ENCODE peak calls at places on chromosomes 4 and X, in eight cellular contexts. D is H4; Z is activated CD4-positive, alpha-beta T cell treated with anti-CD3 and anti-CD28 coated beads, Interleukin-2, amount 10 ng/mL, durations not matched to agents 7 days and 5 days; Y is DMS153; U is hypothalamus; P is stimulated activated CD4-positive, alpha-beta T cell treated with anti-CD3 and anti-CD28 coated beads, Interleukin-15, amount 100 ng/mL, for 1 hour; Q is iris pigment epithelial cell; S is sigmoid colon. L is an unnamed sample.

GRCh38 chr4:6473264-6474052 is 1.0 kb upstream of the PPP2R2C start:
- DNase-seq in Z (peak; percentile 1), Q (no peak), S (peak; percentile 25), U (no peak), D (no peak), P (no peak), Y (no peak), L (no peak)

GRCh38 chr4:122666527-122667245 is 45.8 kb upstream of the IL21 start:
- DNase-seq in Y (no peak), P (no peak), Z (no peak), S (no peak), D (peak; percentile 38), Q (peak; percentile 94), U (no peak), L (no peak)

GRCh38 chr4:155376387-155377268 is at the start of gene MAP9:
- DNase-seq in Y (peak; percentile 99), Z (peak; percentile 92), U (peak; percentile 40), S (peak; percentile 93), Q (peak; percentile 99), D (peak; percentile 98), P (peak; percentile 64), L (peak; percentile 89)

GRCh38 chr4:104616401-104616820 is 121.7 kb upstream of the CXXC4 start:
- DNase-seq in S (no peak), Q (no peak), P (no peak), D (no peak), Y (no peak), U (no peak), Z (no peak), L (no peak)

GRCh38 chr4:117249333-117249732 is 164.0 kb upstream of the TRAM1L1 start:
- DNase-seq in U (no peak), D (no peak), Q (no peak), P (no peak), Z (no peak), S (no peak), Y (no peak), L (no peak)

GRCh38 chrX:130114141-130114561 is 3.9 kb upstream of the ELF4 start:
- DNase-seq in S (no peak), Q (no peak), P (no peak), Z (no peak), Y (no peak), D (no peak), U (no peak), L (no peak)

GRCh38 chr4:73257995-73258667 is 467 bp downstream of the ANKRD17 start:
- DNase-seq in Y (no peak), S (no peak), Q (peak; percentile 23), D (peak; percentile 27), Z (no peak), P (no peak), U (no peak), L (peak; percentile 56)

GRCh38 chrX:135436966-135437866 is 15.5 kb downstream of the SMIM10L2A start:
- DNase-seq in D (no peak), Z (no peak), U (no peak), Y (no peak), S (no peak), Q (no peak), P (no peak), L (no peak)

GRCh38 chrX:151852294-151852693 is 60.4 kb upstream of the MAGEA4 start:
- DNase-seq in S (no peak), Q (no peak), Z (no peak), U (no peak), D (no peak), P (no peak), Y (no peak), L (no peak)

GRCh38 chr4:15682340-15682725 is 706 bp downstream of the FAM200B start:
- DNase-seq in Y (no peak), D (no peak), Q (peak; percentile 50), Z (no peak), U (no peak), S (no peak), P (no peak), L (no peak)

GRCh38 chrX:26845051-26845450 is 618.1 kb downstream of the PPP4R3C start:
- DNase-seq in Z (no peak), U (no peak), Y (no peak), Q (peak; percentile 85), S (no peak), D (peak; percentile 18), P (no peak), L (no peak)

GRCh38 chrX:153971632-153972367 is at the start of gene HCFC1:
- DNase-seq in P (peak; percentile 77), D (peak; percentile 81), Y (peak; percentile 93), Q (peak; percentile 86), S (peak; percentile 98), Z (peak; percentile 90), U (peak; percentile 80), L (peak; percentile 75)

GRCh38 chr4:86935499-86935832 is 655 bp downstream of the AFF1 start:
- DNase-seq in Y (no peak), Z (peak; percentile 47), Q (no peak), U (no peak), S (no peak), D (no peak), P (peak; percentile 14), L (peak; percentile 14)

GRCh38 chr4:8613421-8614364 is 21.1 kb downstream of the CPZ start:
- DNase-seq in P (no peak), Y (no peak), D (no peak), Z (no peak), U (no peak), Q (no peak), S (peak; percentile 53), L (no peak)

GRCh38 chr4:15778742-15779231 is 659 bp downstream of the CD38 start:
- DNase-seq in Q (peak; percentile 33), D (peak; percentile 53), P (peak; percentile 16), S (peak; percentile 66), U (no peak), Z (peak; percentile 72), Y (no peak), L (peak; percentile 63)

GRCh38 chrX:66622209-66622608 is 16.7 kb downstream of the EDA2R start:
- DNase-seq in U (no peak), P (no peak), S (no peak), D (no peak), Y (no peak), Z (no peak), Q (peak; percentile 44), L (no peak)

GRCh38 chr4:157076578-157076947 is 613 bp downstream of the GLRB start:
- DNase-seq in Q (no peak), Z (no peak), P (no peak), U (no peak), S (peak; percentile 47), D (no peak), Y (no peak), L (no peak)

GRCh38 chr4:94507708-94508107 is 56.0 kb downstream of the PDLIM5 start:
- DNase-seq in P (no peak), Q (peak; percentile 94), D (peak; percentile 54), Y (no peak), U (no peak), S (no peak), Z (no peak), L (no peak)

GRCh38 chr4:165610679-165611551 is 232.1 kb downstream of the CPE start:
- DNase-seq in Z (no peak), S (no peak), Y (no peak), P (no peak), U (no peak), D (no peak), Q (no peak), L (no peak)

GRCh38 chrX:46180258-46180687 is 364.9 kb downstream of the ZNF674 start:
- DNase-seq in Q (peak; percentile 73), Z (peak; percentile 6), P (no peak), D (peak; percentile 96), Y (peak; percentile 58), S (no peak), U (no peak), L (no peak)

L was measured in germinal center.